ENCODE peak calls at places on chromosome 1, in six cellular contexts. W is Jurkat, Clone E6-1; X is stimulated activated CD4-positive, alpha-beta T cell treated with anti-CD3 and anti-CD28 coated beads, TNF-alpha, amount 100 ng/mL, for 1 hour; D is tibial artery; J is IMR-90; Q is fibroblast of lung. K is an unnamed sample.

GRCh38 chr1:218341325-218341724 is 3.8 kb upstream of the TGFB2 start:
- DNase-seq in J (no peak), X (no peak), W (no peak), Q (no peak), D (no peak), K (no peak)

GRCh38 chr1:227940791-227941241 is 6.9 kb downstream of the WNT9A start:
- DNase-seq in Q (no peak), D (peak), W (no peak), J (no peak), X (no peak), K (no peak)

GRCh38 chr1:212512731-212513559 is 80.2 kb downstream of the NENF start:
- DNase-seq in D (no peak), J (peak), W (no peak), X (no peak), Q (no peak), K (no peak)

GRCh38 chr1:115331531-115332331 is 6.3 kb downstream of the NGF start:
- DNase-seq in D (no peak), X (no peak), Q (peak), J (peak), W (no peak), K (no peak)

GRCh38 chr1:174191255-174191906 is 32.1 kb downstream of the RABGAP1L start:
- DNase-seq in W (no peak), Q (no peak), J (peak), D (no peak), X (no peak), K (no peak)

GRCh38 chr1:61186753-61187152 is 104.4 kb downstream of the NFIA start:
- DNase-seq in W (no peak), Q (no peak), X (no peak), J (no peak), D (no peak), K (no peak)

GRCh38 chr1:158686430-158687009 is at the start of gene SPTA1:
- DNase-seq in Q (no peak), D (no peak), W (no peak), J (no peak), X (no peak), K (no peak)

GRCh38 chr1:206709772-206710456 is 25.2 kb downstream of the MAPKAPK2 start:
- DNase-seq in D (no peak), J (peak), Q (no peak), W (no peak), X (no peak), K (no peak)

GRCh38 chr1:58432813-58433668 is 113.5 kb downstream of the OMA1 start:
- DNase-seq in W (no peak), X (no peak), J (peak), Q (peak), D (no peak), K (no peak)

GRCh38 chr1:169874229-169874628 is 19.5 kb downstream of the SCYL3 start:
- DNase-seq in J (peak), X (no peak), Q (peak), D (no peak), W (no peak), K (no peak)

GRCh38 chr1:172451002-172451443 is 7.2 kb upstream of the PIGC start:
- DNase-seq in Q (peak), J (peak), D (no peak), X (no peak), W (no peak), K (no peak)

GRCh38 chr1:61081637-61082335 is 575 bp upstream of the NFIA start:
- DNase-seq in X (no peak), W (peak), D (no peak), J (peak), Q (peak), K (peak)

GRCh38 chr1:74571875-74572274 is 59.5 kb upstream of the LRRC53 start:
- DNase-seq in Q (no peak), W (no peak), J (no peak), X (no peak), D (no peak), K (no peak)

GRCh38 chr1:211511947-211512346 is 20.0 kb upstream of the RD3 start:
- DNase-seq in X (no peak), Q (peak), J (peak), D (no peak), W (no peak), K (no peak)

GRCh38 chr1:218660678-218661053 is 315.5 kb downstream of the TGFB2 start:
- DNase-seq in D (no peak), J (peak), W (no peak), Q (peak), X (no peak), K (no peak)

GRCh38 chr1:28927442-28928305 is 13.3 kb downstream of the EPB41 start:
- DNase-seq in Q (peak), X (no peak), D (no peak), J (peak), W (peak), K (no peak)

GRCh38 chr1:41663671-41664400 is 179.4 kb upstream of the EDN2 start:
- DNase-seq in D (no peak), X (no peak), Q (peak), J (peak), W (no peak), K (no peak)

GRCh38 chr1:108590947-108591346 is 31.0 kb downstream of the EEIG2 start:
- DNase-seq in W (peak), Q (peak), X (no peak), J (peak), D (no peak), K (no peak)

GRCh38 chr1:115430717-115431116 is 92.7 kb upstream of the NGF start:
- DNase-seq in Q (peak), J (peak), W (no peak), D (no peak), X (no peak), K (no peak)

GRCh38 chr1:168498159-168498609 is 45.6 kb downstream of the XCL2 start:
- DNase-seq in W (no peak), D (no peak), J (peak), Q (peak), X (no peak), K (no peak)

GRCh38 chr1:220876511-220877347 is 2.5 kb upstream of the HLX start:
- DNase-seq in W (no peak), Q (peak), D (peak), J (no peak), X (no peak), K (no peak)

GRCh38 chr1:160192234-160192633 is 1.9 kb downstream of the CASQ1 start:
- DNase-seq in Q (no peak), X (no peak), J (no peak), D (no peak), W (no peak), K (no peak)

GRCh38 chr1:47568763-47569162 is 130.9 kb downstream of the FOXD2 start:
- DNase-seq in X (no peak), W (no peak), Q (no peak), J (no peak), D (no peak), K (no peak)

GRCh38 chr1:67013573-67013972 is 40.4 kb downstream of the SLC35D1 start:
- DNase-seq in J (peak), Q (peak), W (no peak), X (no peak), D (no peak), K (no peak)

GRCh38 chr1:15100369-15101111 is 53.0 kb upstream of the TMEM51 start:
- DNase-seq in J (peak), Q (peak), D (peak), X (peak), W (peak), K (no peak)

GRCh38 chr1:11648039-11648438 is 6.2 kb downstream of the FBXO2 start:
- DNase-seq in W (no peak), J (no peak), D (no peak), X (no peak), Q (no peak), K (no peak)